ENCODE peak calls at places on chromosome 22, in seven cellular contexts. O is tibial nerve, C is BE2C, L is psoas muscle, S is neural progenitor cell, B is adipocyte, Q is tibial artery. X is an unnamed sample. For H3K4me1, the result is how much of the 10 kb centered on the place peaks cover.

GRCh38 chr22:24165673-24166072 is 15.6 kb upstream of the SUSD2 start:
- DNase-seq in O (no peak), Q (no peak), S (no peak), B (no peak), C (no peak), L (no peak), X (no peak)

GRCh38 chr22:35568751-35569725 is 28.4 kb downstream of the RASD2 start:
- DNase-seq in B (peak), C (no peak), S (no peak), O (no peak), Q (no peak), L (no peak), X (no peak)

GRCh38 chr22:36224245-36224644 is 15.1 kb downstream of the APOL2 start:
- DNase-seq in O (no peak), C (no peak), S (no peak), L (no peak), Q (no peak), B (no peak), X (no peak)

GRCh38 chr22:46612341-46612903 is 7.8 kb upstream of the GRAMD4 start:
- DNase-seq in O (no peak), S (no peak), Q (no peak), L (no peak), C (no peak), B (no peak), X (no peak)

GRCh38 chr22:39515266-39516050 is 4.9 kb upstream of the ATF4 start:
- DNase-seq in O (no peak), S (no peak), L (no peak), C (no peak), Q (no peak), B (no peak), X (no peak)

GRCh38 chr22:37275622-37276021 is 6.7 kb upstream of the CYTH4 start:
- DNase-seq in B (no peak), O (no peak), L (no peak), S (no peak), Q (no peak), C (no peak), X (no peak)

GRCh38 chr22:23262474-23263332 is 82.4 kb downstream of the BCR start:
- DNase-seq in B (no peak), C (no peak), Q (no peak), S (no peak), O (no peak), L (no peak), X (no peak)

GRCh38 chr22:46563381-46564083 is 26.1 kb upstream of the CELSR1 start:
- DNase-seq in O (peak), Q (peak), L (peak), C (peak), B (peak), S (peak), X (peak)

GRCh38 chr22:43884600-43885318 is 7.1 kb downstream of the PNPLA5 start:
- DNase-seq in O (peak), C (peak), S (peak), Q (peak), L (peak), B (peak), X (peak)

GRCh38 chr22:36017661-36018091 is 10.9 kb downstream of the RBFOX2 start:
- DNase-seq in O (no peak), L (no peak), Q (no peak), C (peak), B (no peak), S (no peak), X (no peak)

GRCh38 chr22:23553922-23554870 is 25.9 kb downstream of the IGLL1 start:
- DNase-seq in B (no peak), Q (no peak), C (no peak), L (no peak), S (no peak), O (no peak), X (no peak)

GRCh38 chr22:49007013-49007653 is 820.5 kb downstream of the BRD1 start:
- DNase-seq in Q (peak), O (peak), B (no peak), C (no peak), S (no peak), L (no peak), X (no peak)

GRCh38 chr22:47221840-47222615 is 459.6 kb downstream of the TBC1D22A start:
- DNase-seq in C (no peak), S (no peak), Q (no peak), O (no peak), L (no peak), B (no peak), X (no peak)

GRCh38 chr22:46769191-46769675 is 6.8 kb downstream of the TBC1D22A start:
- DNase-seq in O (no peak), L (peak), B (no peak), C (peak), S (no peak), Q (no peak), X (no peak)

GRCh38 chr22:40385041-40385782 is 14.8 kb downstream of the SGSM3 start:
- DNase-seq in B (no peak), Q (no peak), O (no peak), C (no peak), L (no peak), S (no peak), X (no peak)

GRCh38 chr22:30397656-30398635 is 1.1 kb downstream of the SEC14L2 start:
- DNase-seq in Q (no peak), L (no peak), S (peak), O (no peak), C (no peak), B (no peak), X (no peak)
- H3K4me3 ChIP-seq in Q (peak), L (peak), S (peak), O (peak), C (peak), B (peak), X (peak)

GRCh38 chr22:26565181-26565580 is 24.8 kb downstream of the TPST2 start:
- DNase-seq in O (no peak), S (no peak), C (no peak), B (no peak), Q (no peak), L (no peak), X (no peak)

GRCh38 chr22:26565889-26566288 is 24.0 kb downstream of the TPST2 start:
- DNase-seq in O (no peak), B (no peak), Q (no peak), L (no peak), C (no peak), S (no peak), X (no peak)

GRCh38 chr22:26566994-26567393 is 22.9 kb downstream of the TPST2 start:
- DNase-seq in C (no peak), L (no peak), S (no peak), B (no peak), Q (no peak), O (no peak), X (no peak)

GRCh38 chr22:26568207-26568706 is 21.7 kb downstream of the TPST2 start:
- DNase-seq in S (peak), C (no peak), O (no peak), B (no peak), Q (no peak), L (no peak), X (no peak)

DNA sequence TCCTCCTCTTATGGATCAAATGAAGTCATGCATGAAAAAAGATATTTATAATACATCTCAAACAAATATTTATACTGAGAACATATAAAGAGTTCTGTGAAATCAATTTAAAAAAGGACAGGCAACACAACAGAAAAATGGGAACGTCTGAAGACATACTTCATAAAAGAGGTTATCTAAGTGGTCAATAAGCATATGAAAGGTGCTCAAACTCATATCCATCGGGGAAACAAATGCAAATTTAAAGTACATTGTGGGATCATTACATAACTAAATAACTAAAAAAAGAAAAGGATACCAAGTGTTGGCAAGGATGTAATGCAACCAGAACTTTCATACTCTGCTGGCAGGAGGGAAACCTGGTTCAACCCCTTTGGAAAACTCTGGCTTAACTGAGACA is 22.3 kb downstream of the TPST2 start:
- DNase-seq in O (no peak), C (no peak), B (no peak), L (no peak), Q (no peak), S (no peak), X (no peak)
- H3K4me1 ChIP-seq in O (under half), C (under half), B (under half), L (under half), Q (under half), S (under half), X (under half)

GRCh38 chr22:20154602-20155183 is 3.8 kb upstream of the CCDC188 start:
- DNase-seq in Q (no peak), O (no peak), S (no peak), L (no peak), C (peak), B (no peak), X (peak)
- H3K4me3 ChIP-seq in Q (no peak), O (no peak), S (no peak), L (no peak), C (peak), B (no peak), X (no peak)

DNA sequence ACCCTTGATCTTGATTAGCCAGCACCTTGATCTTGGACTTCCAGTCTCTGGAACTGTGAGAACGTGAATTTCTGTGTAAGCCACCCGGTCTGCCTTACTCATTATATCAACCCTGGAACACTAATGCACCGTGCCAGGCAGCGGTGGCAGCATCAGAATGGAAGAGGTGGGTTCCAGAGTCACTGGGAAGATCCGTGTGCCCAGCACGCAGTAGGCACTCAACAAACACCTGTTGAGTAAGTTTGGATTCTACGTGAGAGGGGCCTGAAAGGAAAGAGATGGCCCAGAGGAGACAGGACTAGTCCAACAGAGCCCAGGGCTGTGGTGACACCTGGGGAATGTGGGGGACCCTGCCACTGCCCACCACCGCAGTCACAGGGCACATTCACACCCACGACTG is 6.6 kb upstream of the UPK3A start:
- DNase-seq in L (no peak), O (no peak), C (no peak), Q (no peak), B (no peak), S (no peak), X (no peak)
- H3K4me1 ChIP-seq in L (under half), O (under half), C (under half), Q (under half), B (under half), S (under half), X (under half)

GRCh38 chr22:19760652-19761002 is at the start of gene TBX1:
- DNase-seq in C (no peak), O (no peak), S (no peak), Q (no peak), B (peak), L (no peak), X (no peak)
- H3K4me3 ChIP-seq in C (no peak), O (no peak), S (peak), Q (peak), B (peak), L (peak), X (peak)

DNA sequence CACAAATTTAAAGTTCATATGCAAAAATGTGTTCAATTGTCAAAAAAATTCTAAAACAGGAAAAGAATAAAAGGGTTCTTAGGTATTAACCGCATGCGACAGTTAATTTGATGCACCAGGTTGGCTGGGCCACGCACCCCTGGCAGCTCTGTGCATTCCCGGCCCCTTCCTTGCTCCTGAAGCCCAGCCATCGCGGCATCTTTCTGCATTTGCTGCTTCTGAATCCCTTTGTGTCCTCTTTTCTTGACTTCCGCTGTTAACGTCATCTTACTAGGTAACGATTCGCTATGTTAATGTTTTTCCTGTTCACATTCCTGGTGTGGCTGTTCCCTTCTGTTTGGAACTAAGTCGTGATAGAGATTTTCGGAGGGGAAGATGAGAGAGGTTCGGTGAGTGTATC is 7.9 kb upstream of the KLHDC7B start:
- DNase-seq in Q (no peak), B (no peak), O (no peak), S (no peak), C (no peak), L (no peak), X (no peak)
- H3K4me1 ChIP-seq in Q (under half), B (half or more), O (under half), S (under half), C (under half), L (under half), X (half or more)

GRCh38 chr22:38454361-38455062 is 487 bp downstream of the KCNJ4 start:
- DNase-seq in O (no peak), S (peak), C (no peak), L (no peak), Q (no peak), B (peak), X (no peak)
- H3K4me3 ChIP-seq in O (peak), S (peak), C (no peak), L (peak), Q (peak), B (no peak), X (peak)

GRCh38 chr22:30354644-30355043 is 2.0 kb downstream of the SF3A1 start:
- DNase-seq in O (no peak), B (no peak), Q (no peak), S (no peak), L (no peak), C (no peak), X (no peak)
- H3K4me1 ChIP-seq in O (under half), B (under half), Q (under half), S (under half), L (under half), C (under half), X (under half)

GRCh38 chr22:41905411-41906202 is 9.3 kb downstream of the SHISA8 start:
- DNase-seq in Q (no peak), L (no peak), B (no peak), S (no peak), O (no peak), C (no peak), X (no peak)

GRCh38 chr22:41904450-41905410 is 10.1 kb downstream of the SHISA8 start:
- DNase-seq in S (no peak), L (no peak), Q (no peak), O (no peak), B (no peak), C (no peak), X (no peak)

GRCh38 chr22:41908409-41909289 is 6.2 kb downstream of the SHISA8 start:
- DNase-seq in Q (no peak), S (peak), C (no peak), O (no peak), B (no peak), L (no peak), X (no peak)

GRCh38 chr22:41907436-41908401 is 7.2 kb downstream of the SHISA8 start:
- DNase-seq in O (no peak), B (no peak), C (no peak), Q (no peak), S (peak), L (no peak), X (no peak)

GRCh38 chr22:41906822-41907221 is 8.1 kb downstream of the SHISA8 start:
- DNase-seq in S (no peak), B (no peak), C (no peak), L (no peak), Q (no peak), O (no peak), X (no peak)
- H3K4me3 ChIP-seq in S (no peak), B (no peak), C (no peak), L (no peak), Q (no peak), O (no peak), X (no peak)

GRCh38 chr22:30880181-30880601 is 88.4 kb downstream of the MORC2 start:
- DNase-seq in C (no peak), O (no peak), Q (no peak), L (no peak), S (no peak), B (no peak), X (no peak)

GRCh38 chr22:30876925-30877553 is 91.5 kb downstream of the MORC2 start:
- DNase-seq in C (peak), O (no peak), L (no peak), S (no peak), B (peak), Q (peak), X (no peak)

GRCh38 chr22:30877662-30878515 is 90.7 kb downstream of the MORC2 start:
- DNase-seq in B (no peak), O (no peak), L (no peak), C (no peak), Q (no peak), S (no peak), X (no peak)

GRCh38 chr22:30879398-30879797 is 89.2 kb downstream of the MORC2 start:
- DNase-seq in B (no peak), Q (no peak), S (no peak), L (no peak), C (no peak), O (no peak), X (no peak)

DNA sequence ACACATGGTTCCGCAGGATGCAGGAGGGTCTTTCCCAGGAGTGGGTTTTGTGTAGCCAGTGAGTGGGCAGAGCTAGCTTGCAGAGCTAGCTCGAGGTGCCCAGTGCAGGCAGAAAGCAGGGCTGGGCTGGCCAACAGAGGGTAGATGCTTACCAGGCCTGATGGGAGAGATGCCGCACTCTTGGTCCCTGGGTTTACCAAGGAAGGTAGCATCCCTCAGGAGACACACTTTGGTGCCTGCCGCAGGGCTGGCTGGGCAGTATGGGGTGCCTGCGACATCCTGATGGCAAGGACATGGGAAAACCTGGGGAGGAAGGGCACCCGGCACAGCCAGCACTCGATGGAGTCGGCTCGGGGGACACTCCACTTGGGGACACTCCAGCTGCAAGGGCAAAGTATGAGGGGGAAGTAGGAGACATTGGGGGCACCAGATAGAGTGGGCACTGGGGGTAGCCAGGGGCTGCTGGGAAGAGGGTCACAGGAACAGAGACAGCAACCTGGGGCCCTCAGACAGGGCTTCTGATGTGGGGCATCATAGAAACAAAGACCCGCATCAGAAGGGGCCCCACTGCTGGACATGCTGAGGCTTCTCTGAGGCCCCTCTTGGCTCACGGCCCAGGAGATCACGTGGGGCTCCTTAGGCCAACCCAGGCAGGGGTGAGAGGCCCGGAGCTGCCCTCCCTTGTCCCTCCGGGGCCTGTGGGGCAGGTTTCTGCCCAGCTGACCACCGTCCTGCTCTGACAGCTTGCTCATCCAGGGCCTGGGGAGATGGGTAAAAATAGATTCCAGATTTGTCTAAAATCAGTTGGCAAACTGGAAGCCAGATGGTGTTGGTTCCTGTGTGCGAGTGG is 89.8 kb downstream of the MORC2 start:
- DNase-seq in O (no peak), Q (no peak), C (peak), S (no peak), L (no peak), B (no peak), X (no peak)
- H3K4me1 ChIP-seq in O (under half), Q (under half), C (under half), S (under half), L (under half), B (under half), X (under half)